ENCODE peak calls at places on chromosomes 16 and 17, in nine cellular contexts. One of them, this sample, is unnamed.

GRCh38 chr17:44875761-44876160 is 23.5 kb downstream of the EFTUD2 start:
- DNase-seq in T-cell: no peak
- DNase-seq in endothelial cell of umbilical vein: no peak
- DNase-seq in NCI-H2107: no peak
- DNase-seq in stimulated activated naive CD4-positive, alpha-beta T cell: no peak
- DNase-seq in NCI-H1092: no peak
- DNase-seq in hypothalamus: no peak
- DNase-seq in choroid plexus epithelial cell: no peak
- DNase-seq in spleen: no peak
- DNase-seq in this sample: no peak

GRCh38 chr16:17474572-17474971 is 3.8 kb upstream of the XYLT1 start:
- DNase-seq in NCI-H1092: no peak
- DNase-seq in hypothalamus: no peak
- DNase-seq in choroid plexus epithelial cell: no peak
- DNase-seq in T-cell: no peak
- DNase-seq in endothelial cell of umbilical vein: no peak
- DNase-seq in stimulated activated naive CD4-positive, alpha-beta T cell: no peak
- DNase-seq in NCI-H2107: no peak
- DNase-seq in spleen: peak
- DNase-seq in this sample: no peak

GRCh38 chr16:85302848-85303353 is 190.6 kb upstream of the CIBAR2 start:
- DNase-seq in T-cell: no peak
- DNase-seq in stimulated activated naive CD4-positive, alpha-beta T cell: no peak
- DNase-seq in hypothalamus: no peak
- DNase-seq in spleen: no peak
- DNase-seq in endothelial cell of umbilical vein: no peak
- DNase-seq in NCI-H2107: no peak
- DNase-seq in choroid plexus epithelial cell: no peak
- DNase-seq in NCI-H1092: no peak
- DNase-seq in this sample: no peak

GRCh38 chr17:35283767-35284166 is 40.9 kb downstream of the SLFN5 start:
- DNase-seq in NCI-H2107: no peak
- DNase-seq in endothelial cell of umbilical vein: no peak
- DNase-seq in hypothalamus: no peak
- DNase-seq in T-cell: no peak
- DNase-seq in spleen: no peak
- DNase-seq in NCI-H1092: no peak
- DNase-seq in choroid plexus epithelial cell: no peak
- DNase-seq in stimulated activated naive CD4-positive, alpha-beta T cell: no peak
- DNase-seq in this sample: no peak

GRCh38 chr17:41421116-41421515 is 3.3 kb downstream of the KRT37 start:
- DNase-seq in stimulated activated naive CD4-positive, alpha-beta T cell: no peak
- DNase-seq in NCI-H2107: no peak
- DNase-seq in endothelial cell of umbilical vein: no peak
- DNase-seq in T-cell: no peak
- DNase-seq in choroid plexus epithelial cell: peak
- DNase-seq in hypothalamus: no peak
- DNase-seq in spleen: no peak
- DNase-seq in NCI-H1092: no peak
- DNase-seq in this sample: peak

GRCh38 chr16:67844441-67844840 is 2.3 kb upstream of the NUTF2 start:
- DNase-seq in T-cell: no peak
- DNase-seq in stimulated activated naive CD4-positive, alpha-beta T cell: no peak
- DNase-seq in choroid plexus epithelial cell: peak
- DNase-seq in hypothalamus: no peak
- DNase-seq in NCI-H2107: no peak
- DNase-seq in spleen: no peak
- DNase-seq in NCI-H1092: no peak
- DNase-seq in endothelial cell of umbilical vein: no peak
- DNase-seq in this sample: peak

GRCh38 chr17:10352866-10353265 is 19.9 kb downstream of the MYH13 start:
- DNase-seq in choroid plexus epithelial cell: no peak
- DNase-seq in NCI-H1092: no peak
- DNase-seq in stimulated activated naive CD4-positive, alpha-beta T cell: no peak
- DNase-seq in endothelial cell of umbilical vein: no peak
- DNase-seq in T-cell: no peak
- DNase-seq in spleen: no peak
- DNase-seq in hypothalamus: no peak
- DNase-seq in NCI-H2107: no peak
- DNase-seq in this sample: no peak

GRCh38 chr17:265726-266125 is 84.3 kb upstream of the DOC2B start:
- DNase-seq in NCI-H2107: no peak
- DNase-seq in spleen: peak
- DNase-seq in T-cell: no peak
- DNase-seq in hypothalamus: no peak
- DNase-seq in stimulated activated naive CD4-positive, alpha-beta T cell: no peak
- DNase-seq in NCI-H1092: no peak
- DNase-seq in choroid plexus epithelial cell: no peak
- DNase-seq in endothelial cell of umbilical vein: no peak
- DNase-seq in this sample: no peak

GRCh38 chr17:64216385-64217248 is 46.4 kb downstream of the TEX2 start:
- DNase-seq in stimulated activated naive CD4-positive, alpha-beta T cell: no peak
- DNase-seq in T-cell: no peak
- DNase-seq in choroid plexus epithelial cell: peak
- DNase-seq in spleen: peak
- DNase-seq in NCI-H1092: no peak
- DNase-seq in hypothalamus: no peak
- DNase-seq in NCI-H2107: no peak
- DNase-seq in endothelial cell of umbilical vein: peak
- DNase-seq in this sample: peak

GRCh38 chr17:41464682-41465081 is 2.5 kb downstream of the KRT32 start:
- DNase-seq in T-cell: no peak
- DNase-seq in endothelial cell of umbilical vein: peak
- DNase-seq in spleen: no peak
- DNase-seq in choroid plexus epithelial cell: peak
- DNase-seq in hypothalamus: no peak
- DNase-seq in NCI-H1092: no peak
- DNase-seq in stimulated activated naive CD4-positive, alpha-beta T cell: no peak
- DNase-seq in NCI-H2107: no peak
- DNase-seq in this sample: peak

GRCh38 chr16:49049191-49049590 is 232.4 kb downstream of the CBLN1 start:
- DNase-seq in stimulated activated naive CD4-positive, alpha-beta T cell: no peak
- DNase-seq in T-cell: no peak
- DNase-seq in choroid plexus epithelial cell: no peak
- DNase-seq in spleen: no peak
- DNase-seq in NCI-H2107: no peak
- DNase-seq in hypothalamus: peak
- DNase-seq in NCI-H1092: peak
- DNase-seq in endothelial cell of umbilical vein: no peak
- DNase-seq in this sample: no peak

GRCh38 chr16:68629315-68629900 is 15.7 kb upstream of the CDH3 start:
- DNase-seq in choroid plexus epithelial cell: no peak
- DNase-seq in stimulated activated naive CD4-positive, alpha-beta T cell: no peak
- DNase-seq in hypothalamus: no peak
- DNase-seq in NCI-H1092: no peak
- DNase-seq in endothelial cell of umbilical vein: no peak
- DNase-seq in T-cell: no peak
- DNase-seq in spleen: no peak
- DNase-seq in NCI-H2107: no peak
- DNase-seq in this sample: no peak

This sample was measured in iris pigment epithelial cell.